ENCODE peak calls at places on chromosomes 6 and 20, in six cellular contexts. C is GM04504; L is activated effector memory CD4-positive, alpha-beta T cell treated with anti-CD3 and anti-CD28 coated beads, Interleukin-2, amount 50 U/mL, for 16 hours; T is dermis microvascular lymphatic vessel endothelial cell; D is Daoy; Q is amniotic stem cell. K is an unnamed sample.

GRCh38 chr6:167130712-167131684 is 8.1 kb downstream of the CCR6 start:
- DNase-seq in C (no peak), T (no peak), D (no peak), Q (no peak), L (peak), K (peak)

GRCh38 chr6:48101277-48101676 is 9.7 kb downstream of the PTCHD4 start:
- DNase-seq in D (no peak), C (no peak), L (no peak), Q (no peak), T (peak), K (peak)

GRCh38 chr6:95795927-95796326 is 218.6 kb downstream of the MANEA start:
- DNase-seq in D (no peak), T (no peak), L (no peak), C (no peak), Q (no peak), K (no peak)

GRCh38 chr6:37551446-37551845 is 51.8 kb upstream of the CCDC167 start:
- DNase-seq in C (no peak), D (no peak), Q (no peak), L (no peak), T (no peak), K (no peak)

GRCh38 chr6:21887301-21888185 is 294.0 kb downstream of the SOX4 start:
- DNase-seq in C (no peak), D (no peak), T (no peak), Q (no peak), L (no peak), K (peak)

GRCh38 chr6:156699017-156699421 is 78.2 kb upstream of the ARID1B start:
- DNase-seq in D (peak), T (peak), Q (no peak), C (no peak), L (no peak), K (peak)

GRCh38 chr6:75208564-75209431 is 2.9 kb upstream of the COL12A1 start:
- DNase-seq in D (peak), C (no peak), Q (peak), T (peak), L (peak), K (peak)

GRCh38 chr20:35776513-35777101 is 4.8 kb downstream of the PHF20 start:
- DNase-seq in C (no peak), L (no peak), T (no peak), D (peak), Q (no peak), K (no peak)

GRCh38 chr6:44737829-44738528 is 350.5 kb downstream of the CDC5L start:
- DNase-seq in Q (no peak), T (no peak), D (no peak), C (no peak), L (no peak), K (no peak)

GRCh38 chr20:50308166-50308512 is 117.5 kb downstream of the CEBPB start:
- DNase-seq in L (no peak), C (no peak), D (no peak), T (no peak), Q (no peak), K (no peak)

GRCh38 chr6:169827372-169827771 is 76.0 kb downstream of the ERMARD start:
- DNase-seq in L (no peak), D (no peak), C (no peak), Q (no peak), T (no peak), K (no peak)

GRCh38 chr20:62367483-62368302 is 581 bp upstream of the LAMA5 start:
- DNase-seq in Q (no peak), D (peak), C (no peak), L (no peak), T (no peak), K (no peak)